ENCODE peak calls at places on chromosomes 6 and 20, in four cellular contexts. One of them, this sample, is unnamed.
A peak's percentile ranks its signal among the peaks of the same experiment; 100 is the strongest.

GRCh38 chr6:42963855-42964605 is 3.5 kb downstream of the GNMT start:
- ATAC-seq in gastroesophageal sphincter: no peak
- ATAC-seq in Right ventricle myocardium superior: no peak
- ATAC-seq in heart right ventricle: no peak
- ATAC-seq in this sample: peak; percentile 65

GRCh38 chr6:159760602-159761057 is 1.2 kb upstream of the ACAT2 start:
- ATAC-seq in gastroesophageal sphincter: no peak
- ATAC-seq in Right ventricle myocardium superior: no peak
- ATAC-seq in heart right ventricle: no peak
- ATAC-seq in this sample: no peak

GRCh38 chr6:85714893-85715530 is 72.3 kb upstream of the SYNCRIP start:
- ATAC-seq in gastroesophageal sphincter: no peak
- ATAC-seq in Right ventricle myocardium superior: no peak
- ATAC-seq in heart right ventricle: no peak
- ATAC-seq in this sample: no peak

GRCh38 chr20:45253260-45253659 is 1.1 kb downstream of the SLPI start:
- ATAC-seq in gastroesophageal sphincter: no peak
- ATAC-seq in Right ventricle myocardium superior: no peak
- ATAC-seq in heart right ventricle: no peak
- ATAC-seq in this sample: no peak

GRCh38 chr6:73513496-73513854 is 7.4 kb downstream of the EEF1A1 start:
- ATAC-seq in gastroesophageal sphincter: no peak
- ATAC-seq in Right ventricle myocardium superior: no peak
- ATAC-seq in heart right ventricle: no peak
- ATAC-seq in this sample: no peak

GRCh38 chr6:10838794-10839333 is 525 bp upstream of the MAK start:
- ATAC-seq in gastroesophageal sphincter: peak; percentile 30
- ATAC-seq in Right ventricle myocardium superior: peak; percentile 29
- ATAC-seq in heart right ventricle: no peak
- ATAC-seq in this sample: peak; percentile 83

GRCh38 chr20:36852187-36852586 is 23.8 kb upstream of the TLDC2 start:
- ATAC-seq in gastroesophageal sphincter: no peak
- ATAC-seq in Right ventricle myocardium superior: peak; percentile 27
- ATAC-seq in heart right ventricle: peak; percentile 14
- ATAC-seq in this sample: no peak

GRCh38 chr20:1535420-1536175 is 21.9 kb downstream of the SIRPD start:
- ATAC-seq in gastroesophageal sphincter: no peak
- ATAC-seq in Right ventricle myocardium superior: peak; percentile 53
- ATAC-seq in heart right ventricle: peak; percentile 26
- ATAC-seq in this sample: no peak

GRCh38 chr20:50526403-50526989 is 16.3 kb downstream of the PTPN1 start:
- ATAC-seq in gastroesophageal sphincter: no peak
- ATAC-seq in Right ventricle myocardium superior: peak; percentile 43
- ATAC-seq in heart right ventricle: peak; percentile 45
- ATAC-seq in this sample: no peak

GRCh38 chr6:56151825-56152224 is 95.6 kb downstream of the COL21A1 start:
- ATAC-seq in gastroesophageal sphincter: no peak
- ATAC-seq in Right ventricle myocardium superior: no peak
- ATAC-seq in heart right ventricle: no peak
- ATAC-seq in this sample: no peak

GRCh38 chr6:64103480-64103879 is 467.9 kb downstream of the PHF3 start:
- ATAC-seq in gastroesophageal sphincter: no peak
- ATAC-seq in Right ventricle myocardium superior: no peak
- ATAC-seq in heart right ventricle: no peak
- ATAC-seq in this sample: no peak

GRCh38 chr6:154218336-154218735 is 138.3 kb downstream of the IPCEF1 start:
- ATAC-seq in gastroesophageal sphincter: no peak
- ATAC-seq in Right ventricle myocardium superior: peak; percentile 29
- ATAC-seq in heart right ventricle: no peak
- ATAC-seq in this sample: peak; percentile 74

GRCh38 chr6:113894712-113895674 is 37.8 kb downstream of the MARCKS start:
- ATAC-seq in gastroesophageal sphincter: no peak
- ATAC-seq in Right ventricle myocardium superior: no peak
- ATAC-seq in heart right ventricle: no peak
- ATAC-seq in this sample: no peak

GRCh38 chr6:1604991-1605821 is 4.5 kb upstream of the FOXC1 start:
- ATAC-seq in gastroesophageal sphincter: no peak
- ATAC-seq in Right ventricle myocardium superior: peak; percentile 32
- ATAC-seq in heart right ventricle: no peak
- ATAC-seq in this sample: peak; percentile 8

GRCh38 chr20:41029150-41029872 is 689 bp downstream of the TOP1 start:
- ATAC-seq in gastroesophageal sphincter: no peak
- ATAC-seq in Right ventricle myocardium superior: peak; percentile 54
- ATAC-seq in heart right ventricle: peak; percentile 21
- ATAC-seq in this sample: peak; percentile 3

GRCh38 chr6:11432713-11433450 is 104.7 kb upstream of the TMEM170B start:
- ATAC-seq in gastroesophageal sphincter: peak; percentile 57
- ATAC-seq in Right ventricle myocardium superior: no peak
- ATAC-seq in heart right ventricle: peak; percentile 86
- ATAC-seq in this sample: peak; percentile 17

This sample was measured in activated T-helper 17 cell treated with anti-CD3 and anti-CD28 coated beads, Interleukin-2, amount 50 U/mL, for 72 hours.